ENCODE peak calls at places on chromosomes 16 and 17, in five cellular contexts. J is myocyte, F is NCI-H1105 treated with DMSO at 0.1 percent for 48 hours, L is HCT116, H is skeletal muscle cell. X is an unnamed sample.

GRCh38 chr16:54164789-54165173 is 121.8 kb downstream of the IRX3 start:
- DNase-seq in F (no peak), H (no peak), J (no peak), L (no peak), X (no peak)

GRCh38 chr17:42180922-42181850 is at the start of gene KCNH4:
- DNase-seq in F (peak), J (peak), H (peak), L (peak), X (no peak)

GRCh38 chr16:75296606-75297005 is 45.2 kb upstream of the BCAR1 start:
- DNase-seq in F (peak), L (no peak), H (no peak), J (peak), X (no peak)

GRCh38 chr17:6641374-6641818 is 536 bp downstream of the TXNDC17 start:
- DNase-seq in J (no peak), F (peak), H (no peak), L (no peak), X (no peak)

GRCh38 chr17:48718162-48718780 is 4.0 kb downstream of the PRAC1 start:
- DNase-seq in F (no peak), L (no peak), J (no peak), H (no peak), X (no peak)

GRCh38 chr16:70777496-70777895 is 23.5 kb downstream of the VAC14 start:
- DNase-seq in H (no peak), J (no peak), L (no peak), F (no peak), X (no peak)

GRCh38 chr17:31788571-31788946 is 70.5 kb downstream of the COPRS start:
- DNase-seq in J (no peak), L (no peak), F (no peak), H (no peak), X (no peak)

GRCh38 chr16:85610059-85610445 is 3.1 kb upstream of the GSE1 start:
- DNase-seq in L (no peak), F (peak), J (no peak), H (no peak), X (no peak)

GRCh38 chr17:51516924-51517323 is 256.6 kb downstream of the UTP18 start:
- DNase-seq in H (no peak), L (no peak), J (no peak), F (no peak), X (no peak)

GRCh38 chr17:17297217-17297616 is 6.0 kb upstream of the NT5M start:
- DNase-seq in H (peak), J (no peak), F (no peak), L (no peak), X (no peak)

GRCh38 chr17:68515238-68515637 is 3.0 kb downstream of the PRKAR1A start:
- DNase-seq in F (no peak), H (no peak), L (no peak), J (no peak), X (no peak)

GRCh38 chr17:59851431-59852375 is 41.0 kb downstream of the TUBD1 start:
- DNase-seq in F (no peak), J (peak), L (no peak), H (peak), X (no peak)

GRCh38 chr16:30354423-30355143 is 525 bp downstream of the CD2BP2 start:
- DNase-seq in J (peak), F (no peak), H (no peak), L (no peak), X (no peak)

GRCh38 chr16:46620265-46621005 is 744 bp downstream of the SHCBP1 start:
- DNase-seq in J (no peak), H (no peak), L (no peak), F (no peak), X (no peak)

GRCh38 chr17:42346473-42346872 is 41.8 kb downstream of the STAT3 start:
- DNase-seq in L (no peak), J (no peak), F (no peak), H (no peak), X (no peak)

GRCh38 chr17:34368455-34369195 is 5.6 kb upstream of the CCL1 start:
- DNase-seq in H (no peak), L (no peak), J (no peak), F (no peak), X (no peak)

GRCh38 chr16:83400234-83400633 is 407.5 kb upstream of the HSBP1 start:
- DNase-seq in L (no peak), H (no peak), J (no peak), F (no peak), X (peak)

GRCh38 chr17:61396586-61397085 is 3.0 kb upstream of the TBX2 start:
- DNase-seq in F (no peak), J (no peak), L (no peak), H (no peak), X (no peak)

GRCh38 chr17:17886747-17887146 is 50.0 kb upstream of the SREBF1 start:
- DNase-seq in L (no peak), J (no peak), F (no peak), H (no peak), X (no peak)

X was measured in iPS DF 19.7.